ENCODE peak calls at places on chromosomes 3 and 15, in nine cellular contexts. Z is HCT116, P is MG63, E is skeletal muscle cell, U is aorta, H is suprapubic skin, L is fibroblast of the aortic adventitia, R is H1, S is GM23248. G is an unnamed sample.

GRCh38 chr15:25675396-25675795 is 187.7 kb downstream of the ATP10A start:
- DNase-seq in H (no peak), U (no peak), P (no peak), E (no peak), L (no peak), R (no peak), Z (no peak), S (no peak), G (no peak)

GRCh38 chr15:71532994-71533393 is 277.4 kb upstream of the NR2E3 start:
- DNase-seq in Z (peak; percentile 10), P (no peak), S (peak; percentile 45), H (no peak), L (peak; percentile 49), U (no peak), R (peak; percentile 27), E (no peak), G (no peak)

GRCh38 chr3:10992017-10992945 is at the start of gene SLC6A1:
- DNase-seq in P (no peak), U (peak; percentile 80), L (no peak), E (no peak), Z (no peak), S (peak; percentile 13), H (no peak), R (no peak), G (no peak)

GRCh38 chr3:56453027-56453426 is 15.2 kb downstream of the ERC2 start:
- DNase-seq in S (no peak), P (no peak), E (no peak), U (no peak), Z (no peak), H (no peak), R (no peak), L (no peak), G (no peak)

GRCh38 chr3:60453326-60453725 is 797.9 kb downstream of the FHIT start:
- DNase-seq in S (no peak), U (no peak), P (no peak), Z (no peak), R (no peak), H (no peak), L (no peak), E (no peak), G (no peak)

GRCh38 chr15:96505014-96505413 is 174.5 kb downstream of the NR2F2 start:
- DNase-seq in P (no peak), R (no peak), U (no peak), S (no peak), Z (no peak), E (no peak), H (no peak), L (no peak), G (no peak)

GRCh38 chr3:30167511-30168135 is 438.8 kb upstream of the TGFBR2 start:
- DNase-seq in S (peak; percentile 47), H (no peak), L (peak; percentile 36), U (no peak), P (no peak), E (no peak), Z (peak; percentile 63), R (no peak), G (no peak)

GRCh38 chr3:45224824-45225464 is 1.1 kb downstream of the TMEM158 start:
- DNase-seq in L (peak; percentile 66), Z (no peak), S (peak; percentile 88), E (peak; percentile 33), H (peak; percentile 65), P (peak; percentile 68), U (peak; percentile 88), R (peak; percentile 31), G (peak; percentile 50)

GRCh38 chr3:49872801-49873281 is 3.1 kb upstream of the CAMKV start:
- DNase-seq in R (no peak), E (no peak), L (no peak), P (no peak), S (no peak), U (no peak), Z (no peak), H (no peak), G (no peak)

GRCh38 chr15:70772402-70772801 is 9.0 kb upstream of the UACA start:
- DNase-seq in R (no peak), Z (no peak), L (no peak), S (peak; percentile 69), U (no peak), P (no peak), H (no peak), E (no peak), G (no peak)

GRCh38 chr3:15051531-15051930 is 13.6 kb downstream of the MRPS25 start:
- DNase-seq in P (peak; percentile 20), R (peak; percentile 36), Z (peak; percentile 32), S (peak; percentile 70), H (no peak), U (no peak), L (peak; percentile 13), E (no peak), G (no peak)

GRCh38 chr3:186255703-186256331 is 106.2 kb downstream of the DGKG start:
- DNase-seq in S (no peak), U (no peak), L (no peak), R (no peak), P (no peak), Z (no peak), H (no peak), E (no peak), G (no peak)

GRCh38 chr3:31960793-31961431 is 20.1 kb downstream of the OSBPL10 start:
- DNase-seq in P (peak; percentile 42), U (no peak), E (no peak), H (no peak), R (no peak), S (peak; percentile 63), Z (peak; percentile 40), L (peak; percentile 67), G (no peak)

GRCh38 chr3:38327335-38328009 is 19.1 kb upstream of the XYLB start:
- DNase-seq in H (no peak), Z (peak; percentile 10), U (no peak), S (peak; percentile 73), E (peak; percentile 75), P (no peak), L (peak; percentile 40), R (no peak), G (no peak)

GRCh38 chr3:115418583-115418982 is 204.7 kb upstream of the GAP43 start:
- DNase-seq in S (no peak), U (no peak), E (no peak), L (no peak), R (no peak), H (no peak), P (no peak), Z (no peak), G (no peak)

DNA sequence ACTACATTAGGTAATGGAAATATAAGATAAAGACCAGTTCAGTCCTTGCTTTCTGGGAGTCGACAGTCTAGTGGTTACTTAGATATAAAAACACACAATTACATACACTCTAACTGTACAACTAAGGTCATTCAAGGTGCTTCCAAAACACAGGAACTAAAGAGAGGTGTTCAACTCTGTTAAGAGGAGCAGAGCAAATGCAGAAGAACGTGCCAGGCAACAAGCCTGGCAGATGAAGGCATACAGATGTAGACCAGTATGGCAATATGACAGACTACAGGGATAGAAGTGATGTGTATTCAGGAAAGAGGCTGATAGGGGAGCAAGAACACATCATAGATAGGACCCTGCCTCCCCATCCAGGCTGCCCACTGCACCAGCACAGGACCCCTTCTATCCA is 78.3 kb downstream of the CBLB start:
- DNase-seq in L (no peak), P (no peak), R (no peak), U (no peak), H (no peak), S (peak; percentile 34), Z (no peak), E (no peak), G (no peak)
- H3K4me3 ChIP-seq in L (peak overlapping the region; percentile 2), P (no peak overlapping the region), R (no peak overlapping the region), U (no peak overlapping the region), H (no peak overlapping the region), S (peak overlapping the region; percentile 57), Z (no peak overlapping the region), E (no peak overlapping the region), G (no peak overlapping the region)

GRCh38 chr3:167694121-167694520 is 40.4 kb upstream of the WDR49 start:
- DNase-seq in E (no peak), S (no peak), L (no peak), U (no peak), R (no peak), H (no peak), P (no peak), Z (no peak), G (no peak)

DNA sequence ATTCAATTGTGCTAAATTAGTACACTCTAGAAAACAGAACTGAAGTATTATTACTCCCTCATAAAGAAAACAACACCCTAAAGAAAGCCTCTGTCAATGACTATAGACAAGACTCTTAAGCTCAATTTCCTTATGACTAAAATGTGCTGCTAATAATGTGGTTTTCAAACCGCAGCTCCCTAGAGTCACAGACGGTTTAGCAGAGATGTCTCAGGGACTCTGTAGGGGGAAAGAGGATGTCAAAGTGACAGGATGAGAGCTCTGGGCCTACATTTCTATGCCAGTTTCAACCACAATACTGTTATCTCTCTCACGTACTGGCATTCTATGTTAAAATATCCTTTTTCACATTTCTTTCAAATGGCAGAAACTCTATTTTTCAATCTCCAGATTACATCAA is 37.6 kb upstream of the WDR49 start:
- DNase-seq in Z (no peak), U (no peak), P (no peak), H (no peak), L (no peak), E (no peak), R (no peak), S (no peak), G (no peak)
- H3K4me3 ChIP-seq in Z (no peak overlapping the region), U (no peak overlapping the region), P (no peak overlapping the region), H (no peak overlapping the region), L (no peak overlapping the region), E (no peak overlapping the region), R (no peak overlapping the region), S (no peak overlapping the region), G (no peak overlapping the region)

GRCh38 chr3:184380627-184381260 is 890 bp downstream of the CHRD start:
- DNase-seq in R (no peak), S (peak; percentile 33), L (no peak), H (peak; percentile 69), P (no peak), Z (no peak), E (no peak), U (peak; percentile 74), G (no peak)
- H3K4me3 ChIP-seq in R (peak overlapping the region; percentile 55), S (peak overlapping the region; percentile 69), L (peak overlapping the region; percentile 49), H (peak overlapping the region; percentile 50), P (no peak overlapping the region), Z (peak overlapping the region; percentile 36), E (peak overlapping the region; percentile 36), U (peak overlapping the region; percentile 81), G (peak overlapping the region; percentile 47)

GRCh38 chr3:194139977-194140351 is 4.0 kb downstream of the HES1 start:
- DNase-seq in Z (no peak), L (no peak), R (no peak), E (no peak), U (no peak), H (no peak), S (peak; percentile 22), P (no peak), G (no peak)

GRCh38 chr3:194138098-194138474 is 2.1 kb downstream of the HES1 start:
- DNase-seq in H (peak; percentile 69), L (no peak), E (no peak), Z (no peak), S (no peak), U (no peak), P (no peak), R (no peak), G (no peak)

GRCh38 chr3:194138732-194139084 is 2.8 kb downstream of the HES1 start:
- DNase-seq in Z (no peak), U (no peak), S (peak; percentile 58), L (peak; percentile 80), H (no peak), R (no peak), P (no peak), E (no peak), G (no peak)

GRCh38 chr3:194140520-194141414 is 4.8 kb downstream of the HES1 start:
- DNase-seq in E (no peak), P (no peak), Z (no peak), U (peak; percentile 85), H (peak; percentile 77), R (no peak), S (peak; percentile 62), L (no peak), G (no peak)

GRCh38 chr3:194139085-194139976 is 3.4 kb downstream of the HES1 start:
- DNase-seq in U (no peak), Z (no peak), E (peak; percentile 79), R (no peak), S (peak; percentile 88), H (no peak), L (peak; percentile 81), P (peak; percentile 30), G (no peak)
- H3K4me3 ChIP-seq in U (no peak overlapping the region), Z (no peak overlapping the region), E (peak overlapping the region; percentile 22), R (no peak overlapping the region), S (peak overlapping the region; percentile 79), H (peak overlapping the region; percentile 68), L (no peak overlapping the region), P (no peak overlapping the region), G (no peak overlapping the region)

G was measured in CD8-positive, alpha-beta T cell.